ENCODE peak calls at places on chromosomes 16 and 17, in ten cellular contexts. B, W, Q, I, U, S, R, L, P and O are unnamed samples.
A peak's percentile ranks its signal among the peaks of the same experiment; 100 is the strongest.

GRCh38 chr17:13117616-13118015 is 99.8 kb upstream of the ELAC2 start:
- DNase-seq in P (no peak), S (no peak), B (no peak), W (no peak), U (no peak), R (no peak), Q (no peak), I (no peak), L (no peak), O (no peak)

GRCh38 chr16:10576390-10577304 is 3.8 kb downstream of the EMP2 start:
- DNase-seq in Q (no peak), B (no peak), L (no peak), S (no peak), I (no peak), R (no peak), P (no peak), U (no peak), W (no peak), O (no peak)

GRCh38 chr17:4266550-4266949 is 2.8 kb upstream of the ANKFY1 start:
- DNase-seq in L (no peak), B (no peak), W (no peak), Q (no peak), U (no peak), S (no peak), R (no peak), P (no peak), I (no peak), O (no peak)

GRCh38 chr17:82435103-82435502 is 15.4 kb downstream of the CYBC1 start:
- DNase-seq in U (no peak), B (no peak), S (no peak), R (no peak), I (no peak), L (no peak), W (no peak), P (no peak), Q (no peak), O (no peak)

GRCh38 chr17:32350662-32351418 is 883 bp downstream of the ZNF207 start:
- DNase-seq in U (peak; percentile 33), S (no peak), L (peak; percentile 34), B (no peak), W (no peak), I (no peak), P (no peak), Q (no peak), R (peak; percentile 50), O (no peak)

GRCh38 chr16:80208015-80208414 is 332.8 kb upstream of the DYNLRB2 start:
- DNase-seq in P (no peak), U (no peak), L (no peak), B (no peak), S (no peak), W (no peak), Q (no peak), I (no peak), R (no peak), O (no peak)

GRCh38 chr16:53945996-53946395 is 242.0 kb downstream of the FTO start:
- DNase-seq in R (peak; percentile 30), B (no peak), U (no peak), L (no peak), Q (peak; percentile 23), W (no peak), S (no peak), P (no peak), I (no peak), O (no peak)

GRCh38 chr17:10729334-10730193 is at the start of gene TMEM220:
- DNase-seq in W (peak; percentile 35), I (peak; percentile 87), S (peak; percentile 89), L (no peak), R (peak; percentile 61), B (peak; percentile 86), P (peak; percentile 32), Q (peak; percentile 34), U (peak; percentile 79), O (peak; percentile 67)

GRCh38 chr16:14566599-14566998 is 63.5 kb downstream of the PARN start:
- DNase-seq in R (no peak), W (no peak), B (no peak), P (no peak), I (no peak), S (no peak), L (no peak), U (no peak), Q (no peak), O (no peak)

GRCh38 chr17:83053021-83053778 is 26.2 kb upstream of the METRNL start:
- DNase-seq in U (no peak), Q (no peak), R (peak; percentile 39), P (peak; percentile 16), B (peak; percentile 15), L (no peak), I (peak; percentile 51), S (no peak), W (no peak), O (no peak)

GRCh38 chr16:72769876-72770275 is 278.1 kb downstream of the ZFHX3 start:
- DNase-seq in W (no peak), L (no peak), U (no peak), P (no peak), B (no peak), S (no peak), I (no peak), Q (no peak), R (no peak), O (no peak)

GRCh38 chr17:82888583-82889495 is 49.0 kb upstream of the ZNF750 start:
- DNase-seq in B (peak; percentile 71), R (no peak), L (no peak), P (no peak), I (peak; percentile 90), Q (no peak), S (peak; percentile 83), U (no peak), W (no peak), O (no peak)

GRCh38 chr17:1324201-1324750 is 44.8 kb downstream of the TRARG1 start:
- DNase-seq in R (no peak), S (no peak), I (no peak), Q (no peak), P (no peak), U (no peak), B (no peak), W (no peak), L (no peak), O (no peak)

GRCh38 chr16:77499373-77500285 is 64.8 kb upstream of the ADAMTS18 start:
- DNase-seq in I (no peak), L (no peak), U (peak; percentile 8), R (peak; percentile 61), S (no peak), Q (no peak), P (no peak), W (no peak), B (peak; percentile 13), O (no peak)

GRCh38 chr16:52592778-52593177 is 45.8 kb upstream of the TOX3 start:
- DNase-seq in Q (no peak), U (no peak), R (no peak), I (no peak), P (no peak), S (no peak), B (no peak), W (no peak), L (no peak), O (no peak)

GRCh38 chr17:64254755-64255154 is 8.3 kb downstream of the TEX2 start:
- DNase-seq in L (no peak), R (no peak), W (no peak), B (no peak), S (no peak), P (no peak), I (no peak), Q (no peak), U (no peak), O (no peak)
- H3K27ac ChIP-seq in L (no peak overlapping the region), R (no peak overlapping the region), W (no peak overlapping the region), B (no peak overlapping the region), S (no peak overlapping the region), P (no peak overlapping the region), I (no peak overlapping the region), Q (no peak overlapping the region), U (no peak overlapping the region), O (no peak overlapping the region)

DNA sequence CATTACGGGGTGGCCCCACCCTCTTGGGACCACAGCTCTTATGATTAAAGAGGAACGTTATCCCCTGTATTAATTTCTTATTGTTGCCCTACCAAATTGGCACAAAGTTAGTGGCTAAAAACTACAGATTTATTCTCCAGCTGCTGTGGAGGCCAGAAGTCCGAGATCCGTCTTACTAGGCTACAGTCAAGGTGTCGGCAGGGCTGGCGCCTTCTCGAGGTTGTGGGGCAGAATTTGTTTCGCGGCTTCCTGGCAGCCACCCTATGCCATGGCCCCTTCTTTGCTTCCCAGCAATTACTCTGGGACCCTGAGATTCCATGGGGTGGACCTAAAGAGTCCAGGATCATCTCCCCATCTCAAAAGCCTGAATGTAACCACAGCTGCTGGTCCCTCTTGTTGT is 263.4 kb downstream of the CPPED1 start:
- DNase-seq in W (no peak), P (no peak), U (no peak), S (no peak), I (no peak), B (no peak), R (no peak), Q (no peak), L (no peak), O (no peak)
- H3K27ac ChIP-seq in W (no peak overlapping the region), P (no peak overlapping the region), U (no peak overlapping the region), S (no peak overlapping the region), I (no peak overlapping the region), B (no peak overlapping the region), R (no peak overlapping the region), Q (no peak overlapping the region), L (no peak overlapping the region), O (no peak overlapping the region)

DNA sequence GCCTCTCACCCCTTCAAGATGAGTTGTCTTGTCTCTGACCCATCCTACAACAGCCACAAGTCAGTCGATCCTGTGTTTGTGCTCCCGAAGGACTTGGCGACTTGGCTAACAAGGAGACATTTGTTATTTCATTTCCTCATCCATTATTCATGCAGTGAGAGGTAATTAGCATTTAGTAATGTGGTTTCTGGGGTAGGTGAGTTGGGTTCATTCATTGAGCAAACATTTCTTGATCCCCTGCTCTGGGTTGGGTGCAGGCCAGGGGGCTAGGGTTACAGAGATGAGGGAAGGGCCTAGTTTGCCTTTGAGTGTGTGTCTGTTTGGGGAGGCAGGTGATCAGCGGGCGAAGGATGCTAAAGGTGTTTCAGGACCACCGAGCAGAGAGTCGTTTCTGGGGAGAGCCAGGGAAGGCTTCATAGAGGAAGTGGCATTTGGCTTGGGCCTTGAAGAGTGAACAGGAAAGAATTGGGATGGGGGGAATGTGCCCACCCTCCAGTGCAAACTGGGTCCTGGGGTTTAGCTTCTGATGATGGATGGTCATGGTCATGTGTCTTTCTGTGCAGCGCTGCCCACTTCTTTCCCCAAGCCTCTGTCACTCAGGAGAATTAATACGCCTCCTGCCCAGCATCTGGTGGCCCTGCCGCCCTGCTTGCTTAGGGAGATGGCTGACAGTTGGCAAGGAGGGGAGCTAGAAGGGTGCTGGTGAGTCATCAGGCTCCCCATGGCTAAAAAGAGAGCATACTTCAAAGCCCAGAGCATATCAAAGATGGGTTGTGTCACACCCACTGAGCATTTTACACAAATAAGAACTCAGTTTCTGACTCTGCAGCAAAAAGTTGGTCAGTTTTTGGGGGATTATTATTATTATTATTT is 38.5 kb downstream of the MSI2 start:
- DNase-seq in L (no peak), R (peak; percentile 66), W (no peak), B (peak; percentile 38), S (peak; percentile 60), I (no peak), P (no peak), Q (no peak), U (no peak), O (no peak)
- H3K27ac ChIP-seq in L (no peak overlapping the region), R (peak overlapping the region; percentile 81), W (no peak overlapping the region), B (peak overlapping the region; percentile 48), S (no peak overlapping the region), I (no peak overlapping the region), P (peak overlapping the region; percentile 50), Q (peak overlapping the region; percentile 79), U (no peak overlapping the region), O (peak overlapping the region; percentile 27)

DNA sequence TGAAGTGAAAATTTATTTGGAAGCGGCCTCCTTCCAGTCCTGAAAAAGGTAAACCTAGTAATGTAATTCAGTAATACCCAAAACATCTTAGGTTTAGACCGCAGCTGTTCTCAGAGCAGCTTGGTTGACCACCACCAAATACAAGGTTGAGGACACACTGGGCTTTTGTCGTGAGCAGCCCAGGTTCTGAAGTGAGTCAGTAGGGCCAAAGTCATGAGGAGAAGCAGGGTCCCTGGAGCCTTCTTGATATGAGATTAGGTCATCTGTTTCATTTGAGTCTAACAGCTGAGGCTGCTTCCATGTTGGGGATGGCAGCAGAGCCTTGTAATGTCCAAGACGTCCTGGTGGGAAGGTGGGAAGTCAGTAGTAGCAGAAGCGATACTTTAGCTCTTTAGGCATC is 2.2 kb downstream of the ALKBH5 start:
- DNase-seq in U (no peak), P (no peak), R (peak; percentile 14), W (no peak), S (no peak), Q (no peak), L (no peak), B (no peak), I (no peak), O (no peak)
- H3K27ac ChIP-seq in U (peak overlapping the region; percentile 97), P (peak overlapping the region; percentile 99), R (peak overlapping the region; percentile 94), W (peak overlapping the region; percentile 85), S (peak overlapping the region; percentile 98), Q (peak overlapping the region; percentile 12), L (peak overlapping the region; percentile 86), B (peak overlapping the region; percentile 100), I (peak overlapping the region; percentile 3), O (peak overlapping the region; percentile 81)